ENCODE peak calls at places on chromosomes 12 and 14, in six cellular contexts. Q, R, M, K, N and J are unnamed samples.

GRCh38 chr12:6606331-6607131 is 648 bp downstream of the CHD4 start:
- DNase-seq in R (peak), N (peak), K (peak), Q (peak), M (peak), J (no peak)

GRCh38 chr12:114982760-114983159 is 298.8 kb upstream of the TBX3 start:
- DNase-seq in K (no peak), N (no peak), M (no peak), R (peak), Q (no peak), J (no peak)

GRCh38 chr14:61376314-61376713 is 54.9 kb downstream of the PRKCH start:
- DNase-seq in Q (no peak), R (no peak), K (no peak), N (no peak), M (no peak), J (no peak)

GRCh38 chr14:65134651-65135579 is 32.6 kb upstream of the MAX start:
- DNase-seq in M (no peak), Q (no peak), R (no peak), N (no peak), K (no peak), J (no peak)

GRCh38 chr12:104243551-104243950 is 28.0 kb downstream of the TXNRD1 start:
- DNase-seq in M (no peak), K (no peak), R (no peak), Q (no peak), N (no peak), J (peak)

GRCh38 chr12:2027379-2027778 is 23.1 kb upstream of the DCP1B start:
- DNase-seq in N (no peak), M (no peak), K (no peak), R (no peak), Q (no peak), J (no peak)

GRCh38 chr12:116661341-116661740 is 76.5 kb downstream of the SPRING1 start:
- DNase-seq in M (no peak), R (no peak), N (no peak), Q (no peak), K (no peak), J (no peak)

GRCh38 chr14:100022772-100023451 is 42.3 kb upstream of the EVL start:
- DNase-seq in Q (no peak), K (peak), R (peak), N (peak), M (no peak), J (no peak)

GRCh38 chr14:49173765-49174373 is 412.3 kb downstream of the RPS29 start:
- DNase-seq in N (no peak), M (no peak), R (peak), Q (peak), K (no peak), J (no peak)

GRCh38 chr14:73741386-73741875 is 27.2 kb upstream of the PNMA1 start:
- DNase-seq in Q (peak), M (peak), N (peak), K (peak), R (peak), J (no peak)

GRCh38 chr14:49297102-49297501 is 289.1 kb downstream of the RPS29 start:
- DNase-seq in K (no peak), R (no peak), M (no peak), N (no peak), Q (no peak), J (no peak)

GRCh38 chr12:77060136-77060882 is 5.1 kb downstream of the E2F7 start:
- DNase-seq in N (no peak), M (no peak), R (no peak), Q (peak), K (no peak), J (no peak)

GRCh38 chr14:59342108-59342507 is 123.1 kb downstream of the GPR135 start:
- DNase-seq in K (no peak), R (no peak), M (no peak), N (no peak), Q (no peak), J (no peak)

GRCh38 chr12:81500788-81501187 is 258.4 kb downstream of the PPFIA2 start:
- DNase-seq in N (no peak), M (no peak), R (no peak), Q (no peak), K (no peak), J (no peak)

GRCh38 chr12:81499809-81500208 is 259.3 kb downstream of the PPFIA2 start:
- DNase-seq in M (no peak), K (no peak), Q (no peak), R (no peak), N (no peak), J (no peak)

DNA sequence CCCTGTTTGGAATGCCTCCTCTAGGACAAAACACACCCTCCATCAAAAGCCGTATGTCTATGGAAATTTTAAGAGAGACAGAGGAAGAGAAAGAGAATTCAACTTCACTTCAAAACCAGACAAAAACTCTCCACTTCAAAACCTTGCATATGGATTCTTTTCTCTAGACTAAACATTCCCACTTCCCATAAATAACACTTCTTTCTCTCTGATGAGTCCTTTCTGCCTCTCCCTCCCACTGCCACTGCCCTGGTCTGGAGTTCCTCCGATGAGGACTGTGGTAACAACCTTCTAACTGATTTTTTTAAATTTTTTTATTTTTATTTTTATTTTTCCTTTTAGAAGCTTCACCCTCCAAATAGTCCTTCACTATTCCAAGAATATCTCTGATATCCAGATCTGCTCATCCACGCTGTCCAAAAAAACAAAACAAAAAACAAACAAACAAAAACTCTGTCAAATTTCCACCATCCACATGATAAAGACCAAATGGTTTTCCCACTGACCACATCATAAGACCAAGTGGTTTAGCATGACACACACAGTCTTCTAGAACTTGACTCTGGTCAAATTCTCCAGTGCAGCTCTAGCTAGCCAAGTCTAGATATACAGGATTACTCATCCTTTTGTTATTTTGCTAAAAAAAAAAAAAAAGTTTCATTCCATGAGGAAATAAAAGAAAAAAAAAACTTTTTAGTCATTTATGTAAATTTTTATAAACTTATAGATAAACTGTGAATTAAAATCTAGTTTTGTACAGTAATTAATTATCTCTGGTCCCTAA is 256.0 kb downstream of the PPFIA2 start:
- DNase-seq in N (no peak), R (peak), Q (no peak), K (no peak), M (no peak), J (no peak)
- H3K4me3 ChIP-seq in N (no peak), R (no peak), Q (no peak), K (no peak), M (no peak), J (no peak)

DNA sequence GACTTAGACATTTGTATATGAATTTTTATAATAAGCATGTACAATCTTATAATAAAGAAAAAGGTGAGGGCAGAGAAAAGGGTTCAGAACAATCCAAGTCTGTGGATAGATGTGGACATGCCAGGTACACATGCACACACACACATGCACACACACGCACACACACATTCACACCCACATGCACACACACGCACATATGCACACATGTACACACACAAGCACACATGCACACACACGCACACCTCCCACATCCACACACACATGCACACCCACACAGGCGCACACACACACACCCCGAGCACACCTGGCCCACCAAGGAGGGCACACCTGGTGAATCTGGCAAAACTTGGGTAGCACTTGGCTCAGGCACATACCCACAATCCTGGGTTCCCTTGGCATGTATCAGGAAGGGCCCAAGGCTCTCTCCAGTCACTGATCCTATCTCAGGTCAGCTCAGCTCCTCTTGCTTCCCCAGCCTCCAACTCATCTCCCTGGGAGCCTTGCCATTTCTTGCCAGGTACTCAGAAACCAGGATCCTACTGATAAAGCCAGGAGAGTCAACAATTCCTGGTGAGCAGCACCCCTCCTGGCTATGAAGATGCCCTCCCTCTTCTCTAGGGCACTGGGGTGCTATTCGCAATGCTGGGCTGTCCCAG is 18.6 kb upstream of the TMEM106C start:
- DNase-seq in N (peak), Q (no peak), K (no peak), R (no peak), M (no peak), J (no peak)
- H3K4me3 ChIP-seq in N (no peak), Q (no peak), K (no peak), R (no peak), M (no peak), J (no peak)

DNA sequence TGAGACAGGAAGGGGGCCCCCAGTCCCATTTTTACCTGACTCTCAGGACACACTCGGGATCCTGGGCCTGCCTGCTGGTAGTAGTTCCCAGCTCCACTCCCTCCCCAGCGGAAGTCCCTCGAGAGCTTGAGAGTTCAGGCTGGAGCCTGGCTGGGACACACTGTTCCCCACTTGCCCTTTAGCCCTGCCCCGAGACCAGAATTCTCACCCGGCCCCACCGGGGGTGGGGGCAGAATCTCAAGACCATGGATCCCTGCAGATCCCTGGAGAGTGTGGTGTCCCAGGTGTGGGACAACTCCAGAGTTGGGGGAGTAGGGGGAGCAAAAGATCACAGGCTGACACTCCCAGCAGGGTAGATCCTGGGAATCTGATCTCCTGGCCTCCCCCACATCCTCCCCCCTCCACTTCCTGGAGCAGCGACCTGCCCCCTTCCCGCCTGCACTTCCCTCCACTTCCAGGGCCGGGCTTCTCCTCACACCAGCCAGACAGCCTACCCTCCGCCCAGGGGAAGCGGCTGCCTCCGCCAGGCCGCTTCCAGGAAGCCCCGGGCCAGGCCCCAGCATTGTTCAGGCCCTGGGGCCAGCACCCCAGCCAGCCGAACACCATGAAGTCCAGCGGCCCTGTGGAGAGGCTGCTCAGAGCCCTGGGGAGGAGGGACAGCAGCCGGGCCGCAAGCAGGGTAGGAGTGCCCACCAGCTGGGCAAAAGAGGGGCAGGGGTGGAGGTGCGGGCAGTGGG is at the start of gene TNS2:
- DNase-seq in Q (no peak), M (peak), R (peak), N (peak), K (peak), J (no peak)
- H3K4me3 ChIP-seq in Q (no peak), M (peak), R (peak), N (peak), K (peak), J (peak)

DNA sequence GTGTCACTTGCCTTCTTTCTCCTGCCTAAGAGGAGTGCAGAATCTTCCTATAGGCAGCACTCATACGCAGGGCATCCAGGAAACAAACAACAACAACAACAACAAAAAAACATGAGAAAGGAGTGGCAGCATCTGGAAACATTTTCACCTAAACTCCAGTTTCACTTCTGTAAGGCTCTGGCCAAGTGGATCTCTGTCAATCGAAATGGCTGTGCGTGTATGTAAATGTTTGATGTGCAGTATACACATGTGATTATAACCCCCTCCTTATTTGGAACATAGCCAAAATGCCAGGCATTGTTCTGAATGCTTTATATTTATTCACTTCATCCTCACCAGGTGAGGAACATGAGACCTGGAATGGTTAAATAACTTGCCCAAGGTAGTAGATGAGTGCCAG is 76.8 kb downstream of the COX16 start:
- DNase-seq in R (no peak), N (no peak), M (no peak), K (no peak), Q (no peak), J (no peak)
- H3K4me3 ChIP-seq in R (no peak), N (no peak), M (no peak), K (no peak), Q (no peak), J (no peak)

DNA sequence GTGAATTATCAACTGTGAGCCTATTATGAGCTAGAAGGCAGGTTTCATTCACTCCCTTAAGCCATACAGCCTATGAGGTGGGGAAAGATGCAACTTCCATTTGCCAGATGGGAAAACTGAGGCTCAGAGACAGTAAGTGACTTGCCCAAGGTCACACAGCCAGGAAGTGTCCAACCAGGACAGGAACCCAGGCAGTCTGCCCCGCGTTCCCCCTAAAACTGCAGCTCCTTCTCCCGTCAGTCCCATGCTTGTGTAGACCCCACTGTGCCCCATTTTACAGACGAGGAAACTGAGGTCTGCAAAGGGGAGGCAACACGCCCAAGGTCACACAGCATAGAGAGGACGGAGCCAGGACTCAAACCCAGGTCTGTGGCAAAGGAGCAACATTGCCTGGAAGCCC is 50.6 kb downstream of the NCOR2 start:
- DNase-seq in N (no peak), Q (no peak), R (no peak), K (no peak), M (no peak), J (no peak)
- H3K4me3 ChIP-seq in N (peak), Q (no peak), R (peak), K (peak), M (peak), J (peak)

GRCh38 chr12:121238086-121238485 is 28.2 kb downstream of the P2RX4 start:
- DNase-seq in K (no peak), M (no peak), R (no peak), Q (no peak), N (no peak), J (no peak)
- H3K4me3 ChIP-seq in K (no peak), M (no peak), R (no peak), Q (no peak), N (no peak), J (no peak)

DNA sequence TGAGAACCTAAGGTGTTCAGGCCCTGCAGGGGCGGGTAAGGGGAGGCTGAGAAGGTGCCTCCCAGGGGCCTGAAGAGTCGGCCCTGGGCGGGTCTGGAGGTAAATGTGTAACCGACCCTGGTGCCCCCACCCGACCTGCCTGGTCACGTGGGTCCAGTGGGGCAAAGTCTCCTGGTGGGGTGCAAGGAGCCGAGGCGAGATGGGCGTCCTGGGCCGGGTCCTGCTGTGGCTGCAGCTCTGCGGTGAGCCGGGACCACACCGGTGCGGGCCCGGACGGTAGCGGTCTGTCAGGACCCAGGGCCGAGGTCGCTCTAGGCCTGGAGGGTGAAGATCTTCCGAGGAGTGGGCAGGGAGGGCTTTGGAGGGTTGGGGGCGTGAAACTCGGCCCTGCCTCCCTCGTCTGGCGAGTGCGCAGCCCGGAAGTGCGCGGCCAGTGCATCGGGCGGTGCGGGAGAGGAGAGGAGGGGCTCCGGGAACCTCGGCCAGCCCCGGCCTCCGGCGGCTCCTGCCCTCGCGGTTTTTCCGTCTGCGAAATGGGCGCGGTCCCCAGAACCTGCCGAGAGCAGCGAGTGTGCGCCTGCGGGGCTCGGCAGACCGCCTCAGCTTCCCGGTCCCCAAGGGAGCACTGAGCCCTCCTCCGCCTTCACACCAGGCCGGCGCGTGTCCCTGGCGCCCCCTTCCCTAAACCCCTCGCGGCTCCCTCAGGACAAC is at the start of gene AMN:
- DNase-seq in N (no peak), K (no peak), R (no peak), Q (no peak), M (no peak), J (no peak)
- H3K4me3 ChIP-seq in N (no peak), K (no peak), R (no peak), Q (no peak), M (peak), J (peak)

DNA sequence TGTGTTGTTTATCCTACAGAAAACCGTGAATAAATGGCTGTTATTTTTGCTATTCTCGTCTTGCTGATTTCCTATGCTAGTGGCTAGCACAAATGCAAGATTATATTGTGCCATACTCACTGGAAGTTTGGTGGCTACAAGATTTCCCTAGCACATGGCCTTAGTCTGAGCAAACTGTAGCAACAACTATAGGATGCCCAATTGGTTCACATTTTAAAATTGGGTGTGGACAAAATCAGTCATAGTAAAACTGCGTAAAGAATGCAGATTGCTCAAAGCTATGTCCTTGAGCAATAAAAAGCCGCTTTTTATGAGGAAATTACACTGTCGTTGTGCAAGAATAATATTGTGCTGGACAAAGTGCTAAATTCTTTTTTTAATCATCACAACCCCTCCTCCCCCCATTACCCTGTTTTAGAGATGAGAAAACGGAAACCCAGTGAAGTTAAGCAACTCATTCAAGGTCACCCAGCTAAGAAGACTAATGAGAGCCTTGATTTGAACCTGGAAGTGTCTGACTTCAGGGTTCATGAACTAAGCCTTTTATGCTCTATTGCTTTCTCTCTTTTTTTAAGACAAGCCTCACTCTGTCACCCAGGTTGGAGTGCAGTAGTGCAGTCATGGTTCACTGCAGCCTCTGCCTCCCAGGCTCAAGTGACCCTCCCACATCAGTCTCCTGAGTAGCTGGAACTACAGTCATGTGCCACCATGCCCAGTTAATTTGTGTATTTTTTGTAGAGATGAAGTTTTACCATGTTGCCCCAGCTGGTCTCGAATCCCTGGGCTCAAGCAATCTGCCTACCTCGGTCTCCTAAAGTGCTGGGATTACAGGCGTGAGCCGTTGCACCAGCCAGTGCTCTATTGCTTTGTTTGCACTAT is 73.6 kb downstream of the SRGAP1 start:
- DNase-seq in N (no peak), M (no peak), K (no peak), R (peak), Q (peak), J (peak)
- H3K4me3 ChIP-seq in N (no peak), M (no peak), K (no peak), R (no peak), Q (no peak), J (no peak)

DNA sequence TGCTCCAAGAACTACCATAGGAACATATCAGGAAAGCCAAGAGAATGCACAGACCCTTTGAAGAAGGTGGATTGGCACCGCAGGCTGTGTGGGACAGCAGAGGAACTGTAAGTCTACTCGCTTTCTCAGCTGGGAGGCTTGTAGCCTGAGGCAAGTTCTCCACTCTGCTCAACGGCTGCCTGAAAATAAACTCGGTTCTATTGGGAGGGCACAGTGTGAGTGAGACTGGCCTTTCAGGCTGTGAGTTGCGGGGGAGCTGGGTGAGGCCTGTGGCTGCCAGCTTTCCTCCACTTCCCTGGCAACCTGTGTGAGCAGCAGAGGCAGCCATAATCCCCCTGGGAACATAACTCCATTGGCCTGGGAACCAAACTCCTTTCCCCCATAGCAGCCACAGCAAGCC is 132.1 kb downstream of the ANKS1B start:
- DNase-seq in R (no peak), M (no peak), Q (no peak), K (no peak), N (no peak), J (no peak)
- H3K4me3 ChIP-seq in R (no peak), M (no peak), Q (no peak), K (no peak), N (no peak), J (no peak)